ENCODE peak calls at places on chromosomes 3 and 15, in ten cellular contexts. One of them, this sample, is unnamed. For H3K36me3, the result is how much of the 10 kb centered on the place peaks cover.

GRCh38 chr3:138493804-138494606 is 59.6 kb downstream of the ESYT3 start:
- DNase-seq in right atrium auricular region: no peak
- DNase-seq in iPS DF 6.9: no peak
- DNase-seq in Peyer's patch: no peak
- DNase-seq in CD8-positive, alpha-beta T cell: no peak
- DNase-seq in naive thymus-derived CD4-positive, alpha-beta T cell: no peak
- DNase-seq in cardiac muscle cell: no peak
- DNase-seq in BJ: peak
- DNase-seq in ovary: no peak
- DNase-seq in breast epithelium: no peak
- DNase-seq in this sample: no peak

GRCh38 chr3:128266453-128266852 is 113.2 kb downstream of the EEFSEC start:
- DNase-seq in right atrium auricular region: no peak
- DNase-seq in iPS DF 6.9: no peak
- DNase-seq in Peyer's patch: peak
- DNase-seq in CD8-positive, alpha-beta T cell: no peak
- DNase-seq in naive thymus-derived CD4-positive, alpha-beta T cell: no peak
- DNase-seq in cardiac muscle cell: no peak
- DNase-seq in BJ: no peak
- DNase-seq in ovary: no peak
- DNase-seq in breast epithelium: no peak
- DNase-seq in this sample: no peak

GRCh38 chr15:40754574-40754882 is 526 bp downstream of the RMDN3 start:
- DNase-seq in right atrium auricular region: no peak
- DNase-seq in iPS DF 6.9: no peak
- DNase-seq in Peyer's patch: peak
- DNase-seq in CD8-positive, alpha-beta T cell: no peak
- DNase-seq in naive thymus-derived CD4-positive, alpha-beta T cell: no peak
- DNase-seq in cardiac muscle cell: peak
- DNase-seq in BJ: no peak
- DNase-seq in ovary: no peak
- DNase-seq in breast epithelium: no peak
- DNase-seq in this sample: peak

GRCh38 chr3:152843955-152844354 is 9.0 kb downstream of the P2RY1 start:
- DNase-seq in right atrium auricular region: no peak
- DNase-seq in iPS DF 6.9: no peak
- DNase-seq in Peyer's patch: no peak
- DNase-seq in CD8-positive, alpha-beta T cell: no peak
- DNase-seq in naive thymus-derived CD4-positive, alpha-beta T cell: no peak
- DNase-seq in cardiac muscle cell: no peak
- DNase-seq in BJ: no peak
- DNase-seq in ovary: no peak
- DNase-seq in breast epithelium: no peak
- DNase-seq in this sample: peak

GRCh38 chr15:57751177-57751800 is 44.8 kb downstream of the POLR2M start:
- DNase-seq in right atrium auricular region: no peak
- DNase-seq in iPS DF 6.9: no peak
- DNase-seq in Peyer's patch: no peak
- DNase-seq in CD8-positive, alpha-beta T cell: no peak
- DNase-seq in naive thymus-derived CD4-positive, alpha-beta T cell: no peak
- DNase-seq in cardiac muscle cell: peak
- DNase-seq in BJ: no peak
- DNase-seq in ovary: no peak
- DNase-seq in breast epithelium: no peak
- DNase-seq in this sample: peak

GRCh38 chr3:84108442-84108971 is 850.3 kb upstream of the CADM2 start:
- DNase-seq in right atrium auricular region: no peak
- DNase-seq in iPS DF 6.9: no peak
- DNase-seq in Peyer's patch: no peak
- DNase-seq in CD8-positive, alpha-beta T cell: no peak
- DNase-seq in naive thymus-derived CD4-positive, alpha-beta T cell: no peak
- DNase-seq in cardiac muscle cell: peak
- DNase-seq in BJ: no peak
- DNase-seq in ovary: no peak
- DNase-seq in breast epithelium: no peak
- DNase-seq in this sample: no peak

GRCh38 chr3:18469775-18470174 is 44.6 kb upstream of the SATB1 start:
- DNase-seq in right atrium auricular region: no peak
- DNase-seq in iPS DF 6.9: no peak
- DNase-seq in Peyer's patch: no peak
- DNase-seq in CD8-positive, alpha-beta T cell: no peak
- DNase-seq in naive thymus-derived CD4-positive, alpha-beta T cell: no peak
- DNase-seq in cardiac muscle cell: no peak
- DNase-seq in BJ: no peak
- DNase-seq in ovary: no peak
- DNase-seq in breast epithelium: no peak
- DNase-seq in this sample: peak

GRCh38 chr3:143301502-143301901 is 181.9 kb downstream of the CHST2 start:
- DNase-seq in right atrium auricular region: no peak
- DNase-seq in iPS DF 6.9: no peak
- DNase-seq in Peyer's patch: no peak
- DNase-seq in CD8-positive, alpha-beta T cell: no peak
- DNase-seq in naive thymus-derived CD4-positive, alpha-beta T cell: no peak
- DNase-seq in cardiac muscle cell: no peak
- DNase-seq in BJ: no peak
- DNase-seq in ovary: no peak
- DNase-seq in breast epithelium: no peak
- DNase-seq in this sample: no peak

GRCh38 chr15:25776071-25776740 is 86.9 kb downstream of the ATP10A start:
- DNase-seq in right atrium auricular region: peak
- DNase-seq in iPS DF 6.9: no peak
- DNase-seq in Peyer's patch: no peak
- DNase-seq in CD8-positive, alpha-beta T cell: no peak
- DNase-seq in naive thymus-derived CD4-positive, alpha-beta T cell: no peak
- DNase-seq in cardiac muscle cell: no peak
- DNase-seq in BJ: no peak
- DNase-seq in ovary: no peak
- DNase-seq in breast epithelium: no peak
- DNase-seq in this sample: no peak

GRCh38 chr3:178003756-178004155 is 532.5 kb upstream of the KCNMB2 start:
- DNase-seq in right atrium auricular region: no peak
- DNase-seq in iPS DF 6.9: no peak
- DNase-seq in Peyer's patch: no peak
- DNase-seq in CD8-positive, alpha-beta T cell: no peak
- DNase-seq in naive thymus-derived CD4-positive, alpha-beta T cell: no peak
- DNase-seq in cardiac muscle cell: no peak
- DNase-seq in BJ: no peak
- DNase-seq in ovary: no peak
- DNase-seq in breast epithelium: no peak
- DNase-seq in this sample: no peak

GRCh38 chr15:27538325-27538724 is 560.8 kb downstream of the OCA2 start:
- DNase-seq in right atrium auricular region: no peak
- DNase-seq in iPS DF 6.9: no peak
- DNase-seq in Peyer's patch: no peak
- DNase-seq in CD8-positive, alpha-beta T cell: no peak
- DNase-seq in naive thymus-derived CD4-positive, alpha-beta T cell: no peak
- DNase-seq in cardiac muscle cell: no peak
- DNase-seq in BJ: no peak
- DNase-seq in ovary: no peak
- DNase-seq in breast epithelium: no peak
- DNase-seq in this sample: no peak

GRCh38 chr3:88013592-88013991 is 45.2 kb downstream of the CGGBP1 start:
- DNase-seq in right atrium auricular region: no peak
- DNase-seq in iPS DF 6.9: no peak
- DNase-seq in Peyer's patch: no peak
- DNase-seq in CD8-positive, alpha-beta T cell: no peak
- DNase-seq in naive thymus-derived CD4-positive, alpha-beta T cell: no peak
- DNase-seq in cardiac muscle cell: no peak
- DNase-seq in BJ: no peak
- DNase-seq in ovary: no peak
- DNase-seq in breast epithelium: no peak
- DNase-seq in this sample: no peak

GRCh38 chr15:77474987-77475385 is 54.3 kb downstream of the HMG20A start:
- DNase-seq in right atrium auricular region: no peak
- DNase-seq in iPS DF 6.9: no peak
- DNase-seq in Peyer's patch: no peak
- DNase-seq in CD8-positive, alpha-beta T cell: no peak
- DNase-seq in naive thymus-derived CD4-positive, alpha-beta T cell: no peak
- DNase-seq in cardiac muscle cell: no peak
- DNase-seq in BJ: no peak
- DNase-seq in ovary: no peak
- DNase-seq in breast epithelium: no peak
- DNase-seq in this sample: no peak

GRCh38 chr3:128236667-128237066 is 83.4 kb downstream of the EEFSEC start:
- DNase-seq in right atrium auricular region: no peak
- DNase-seq in iPS DF 6.9: no peak
- DNase-seq in Peyer's patch: no peak
- DNase-seq in CD8-positive, alpha-beta T cell: no peak
- DNase-seq in naive thymus-derived CD4-positive, alpha-beta T cell: no peak
- DNase-seq in cardiac muscle cell: peak
- DNase-seq in BJ: no peak
- DNase-seq in ovary: no peak
- DNase-seq in breast epithelium: no peak
- DNase-seq in this sample: no peak

GRCh38 chr3:72985576-72985975 is 11.0 kb upstream of the PPP4R2 start:
- DNase-seq in right atrium auricular region: no peak
- DNase-seq in iPS DF 6.9: no peak
- DNase-seq in Peyer's patch: no peak
- DNase-seq in CD8-positive, alpha-beta T cell: no peak
- DNase-seq in naive thymus-derived CD4-positive, alpha-beta T cell: no peak
- DNase-seq in cardiac muscle cell: no peak
- DNase-seq in BJ: no peak
- DNase-seq in ovary: no peak
- DNase-seq in breast epithelium: no peak
- DNase-seq in this sample: no peak
- H3K4me3 ChIP-seq in right atrium auricular region: no peak
- H3K4me3 ChIP-seq in iPS DF 6.9: no peak
- H3K4me3 ChIP-seq in Peyer's patch: no peak
- H3K4me3 ChIP-seq in CD8-positive, alpha-beta T cell: no peak
- H3K4me3 ChIP-seq in naive thymus-derived CD4-positive, alpha-beta T cell: no peak
- H3K4me3 ChIP-seq in cardiac muscle cell: no peak
- H3K4me3 ChIP-seq in BJ: no peak
- H3K4me3 ChIP-seq in ovary: no peak
- H3K4me3 ChIP-seq in breast epithelium: no peak
- H3K4me3 ChIP-seq in this sample: no peak

GRCh38 chr3:57903124-57903668 is 105.0 kb upstream of the FLNB start:
- DNase-seq in right atrium auricular region: no peak
- DNase-seq in iPS DF 6.9: no peak
- DNase-seq in Peyer's patch: no peak
- DNase-seq in CD8-positive, alpha-beta T cell: no peak
- DNase-seq in naive thymus-derived CD4-positive, alpha-beta T cell: no peak
- DNase-seq in cardiac muscle cell: no peak
- DNase-seq in BJ: no peak
- DNase-seq in ovary: no peak
- DNase-seq in breast epithelium: no peak
- DNase-seq in this sample: no peak
- H3K36me3 ChIP-seq in right atrium auricular region: half or more
- H3K36me3 ChIP-seq in iPS DF 6.9: under half
- H3K36me3 ChIP-seq in Peyer's patch: under half
- H3K36me3 ChIP-seq in CD8-positive, alpha-beta T cell: under half
- H3K36me3 ChIP-seq in naive thymus-derived CD4-positive, alpha-beta T cell: under half
- H3K36me3 ChIP-seq in cardiac muscle cell: under half
- H3K36me3 ChIP-seq in BJ: under half
- H3K36me3 ChIP-seq in ovary: under half
- H3K36me3 ChIP-seq in breast epithelium: under half
- H3K36me3 ChIP-seq in this sample: under half

GRCh38 chr3:183253961-183254815 is 1.1 kb downstream of the B3GNT5 start:
- DNase-seq in right atrium auricular region: no peak
- DNase-seq in iPS DF 6.9: no peak
- DNase-seq in Peyer's patch: no peak
- DNase-seq in CD8-positive, alpha-beta T cell: no peak
- DNase-seq in naive thymus-derived CD4-positive, alpha-beta T cell: no peak
- DNase-seq in cardiac muscle cell: peak
- DNase-seq in BJ: no peak
- DNase-seq in ovary: peak
- DNase-seq in breast epithelium: no peak
- DNase-seq in this sample: peak
- H3K4me3 ChIP-seq in right atrium auricular region: peak
- H3K4me3 ChIP-seq in iPS DF 6.9: peak
- H3K4me3 ChIP-seq in Peyer's patch: peak
- H3K4me3 ChIP-seq in CD8-positive, alpha-beta T cell: peak
- H3K4me3 ChIP-seq in naive thymus-derived CD4-positive, alpha-beta T cell: peak
- H3K4me3 ChIP-seq in cardiac muscle cell: peak
- H3K4me3 ChIP-seq in BJ: peak
- H3K4me3 ChIP-seq in ovary: peak
- H3K4me3 ChIP-seq in breast epithelium: peak
- H3K4me3 ChIP-seq in this sample: peak

DNA sequence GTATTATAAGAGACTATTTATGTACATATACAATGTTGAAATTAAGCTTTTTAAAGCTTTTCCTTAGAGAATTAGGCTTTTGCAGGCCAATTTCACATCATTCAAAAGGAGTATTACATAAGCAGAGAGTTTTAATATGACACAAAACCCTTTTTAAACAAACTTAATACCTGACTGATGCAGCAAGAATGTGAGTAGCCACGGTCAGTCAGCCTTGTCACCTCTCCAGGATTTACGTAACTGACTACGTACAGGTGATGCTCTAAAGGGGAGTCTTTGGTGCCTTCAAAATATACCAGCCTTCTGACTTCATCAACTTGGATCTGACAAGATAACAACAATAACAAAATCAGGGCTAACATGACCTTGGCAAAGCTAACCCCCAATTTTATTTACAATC is 44.2 kb upstream of the IGDCC4 start:
- DNase-seq in right atrium auricular region: no peak
- DNase-seq in iPS DF 6.9: no peak
- DNase-seq in Peyer's patch: no peak
- DNase-seq in CD8-positive, alpha-beta T cell: no peak
- DNase-seq in naive thymus-derived CD4-positive, alpha-beta T cell: no peak
- DNase-seq in cardiac muscle cell: no peak
- DNase-seq in BJ: no peak
- DNase-seq in ovary: no peak
- DNase-seq in breast epithelium: no peak
- DNase-seq in this sample: no peak
- H3K36me3 ChIP-seq in right atrium auricular region: half or more
- H3K36me3 ChIP-seq in iPS DF 6.9: under half
- H3K36me3 ChIP-seq in Peyer's patch: half or more
- H3K36me3 ChIP-seq in CD8-positive, alpha-beta T cell: half or more
- H3K36me3 ChIP-seq in naive thymus-derived CD4-positive, alpha-beta T cell: half or more
- H3K36me3 ChIP-seq in cardiac muscle cell: half or more
- H3K36me3 ChIP-seq in BJ: under half
- H3K36me3 ChIP-seq in ovary: under half
- H3K36me3 ChIP-seq in breast epithelium: under half
- H3K36me3 ChIP-seq in this sample: under half

DNA sequence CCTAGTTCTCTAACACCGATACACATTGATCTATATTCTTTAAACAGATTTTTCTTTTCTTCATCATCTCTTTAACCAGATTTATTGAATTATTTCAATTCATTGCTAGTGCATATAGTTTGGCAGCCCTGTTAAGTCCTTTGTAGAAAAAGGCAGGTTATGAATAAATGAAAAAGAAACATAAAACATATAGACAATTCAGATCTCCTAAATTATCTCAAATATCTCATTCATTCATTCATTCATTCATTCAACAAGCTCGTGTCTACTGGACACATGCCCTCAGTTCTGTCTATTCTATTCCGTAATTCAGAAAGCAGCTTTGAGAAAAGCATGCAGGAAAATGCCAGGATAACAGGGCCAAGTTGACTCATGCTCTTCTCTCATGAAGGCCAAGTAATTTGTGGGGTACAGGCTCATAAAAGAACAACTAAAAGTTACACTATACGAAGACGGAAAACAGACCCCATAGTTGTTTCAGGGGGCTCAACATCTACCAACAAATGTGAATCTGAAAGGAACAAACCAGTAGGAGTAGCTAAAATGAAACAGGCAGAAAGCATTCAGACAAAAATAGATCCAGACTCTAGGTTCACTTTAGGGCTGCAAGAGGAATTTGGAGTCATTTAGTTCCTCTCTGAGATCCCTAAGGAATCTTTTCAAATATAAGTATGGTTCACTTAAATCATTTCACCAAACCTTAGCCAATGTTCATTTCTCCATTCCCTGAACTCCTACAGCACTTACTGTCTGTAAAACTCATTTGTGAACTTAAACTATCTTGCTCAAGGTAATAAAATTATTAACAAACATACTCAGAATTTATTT is 7.5 kb downstream of the ZNF148 start:
- DNase-seq in right atrium auricular region: no peak
- DNase-seq in iPS DF 6.9: no peak
- DNase-seq in Peyer's patch: no peak
- DNase-seq in CD8-positive, alpha-beta T cell: no peak
- DNase-seq in naive thymus-derived CD4-positive, alpha-beta T cell: no peak
- DNase-seq in cardiac muscle cell: no peak
- DNase-seq in BJ: no peak
- DNase-seq in ovary: no peak
- DNase-seq in breast epithelium: no peak
- DNase-seq in this sample: no peak
- H3K4me3 ChIP-seq in right atrium auricular region: no peak
- H3K4me3 ChIP-seq in iPS DF 6.9: no peak
- H3K4me3 ChIP-seq in Peyer's patch: no peak
- H3K4me3 ChIP-seq in CD8-positive, alpha-beta T cell: no peak
- H3K4me3 ChIP-seq in naive thymus-derived CD4-positive, alpha-beta T cell: no peak
- H3K4me3 ChIP-seq in cardiac muscle cell: no peak
- H3K4me3 ChIP-seq in BJ: no peak
- H3K4me3 ChIP-seq in ovary: no peak
- H3K4me3 ChIP-seq in breast epithelium: no peak
- H3K4me3 ChIP-seq in this sample: no peak